ENCODE peak calls at places on chromosomes 5 and 9, in eight cellular contexts. P is heart right ventricle, T is tibial nerve, O is mesendoderm, W is SJSA1, D is fibroblast of lung, Y is MM.1S, M is PC-3. A is an unnamed sample.

GRCh38 chr5:159316519-159317383 is 13.5 kb downstream of the IL12B start:
- DNase-seq in P (no peak), T (peak), O (peak), W (peak), D (peak), Y (peak), M (peak), A (no peak)

GRCh38 chr9:108271646-108272349 is 584.0 kb downstream of the ACTL7B start:
- DNase-seq in P (no peak), T (no peak), O (peak), W (peak), D (peak), Y (peak), M (peak), A (no peak)

GRCh38 chr9:135898634-135899407 is 8.5 kb downstream of the CAMSAP1 start:
- DNase-seq in P (no peak), T (no peak), O (no peak), W (no peak), D (peak), Y (peak), M (peak), A (no peak)

GRCh38 chr9:30775236-30775635 is 1609.2 kb upstream of the ACO1 start:
- DNase-seq in P (no peak), T (no peak), O (no peak), W (no peak), D (no peak), Y (no peak), M (no peak), A (no peak)

GRCh38 chr5:171371326-171371725 is 16.3 kb upstream of the NPM1 start:
- DNase-seq in P (no peak), T (no peak), O (no peak), W (no peak), D (no peak), Y (no peak), M (no peak), A (no peak)

GRCh38 chr5:129199308-129199707 is 104.8 kb downstream of the ISOC1 start:
- DNase-seq in P (no peak), T (no peak), O (no peak), W (no peak), D (no peak), Y (no peak), M (no peak), A (no peak)

GRCh38 chr5:159095882-159096554 is 3.7 kb downstream of the EBF1 start:
- DNase-seq in P (peak), T (no peak), O (peak), W (no peak), D (no peak), Y (no peak), M (no peak), A (no peak)

GRCh38 chr5:134141346-134142050 is 27.0 kb downstream of the TCF7 start:
- DNase-seq in P (no peak), T (no peak), O (no peak), W (no peak), D (no peak), Y (no peak), M (peak), A (no peak)

GRCh38 chr5:124596595-124597388 is 149.6 kb downstream of the ZNF608 start:
- DNase-seq in P (no peak), T (no peak), O (peak), W (peak), D (peak), Y (no peak), M (peak), A (no peak)

GRCh38 chr9:77885104-77885672 is 146.4 kb downstream of the GNAQ start:
- DNase-seq in P (no peak), T (no peak), O (peak), W (no peak), D (peak), Y (no peak), M (no peak), A (no peak)

GRCh38 chr5:93378073-93378472 is 202.9 kb downstream of the NR2F1-AS1 start:
- DNase-seq in P (no peak), T (no peak), O (no peak), W (no peak), D (peak), Y (no peak), M (peak), A (no peak)

GRCh38 chr5:93421498-93421897 is 159.5 kb downstream of the NR2F1-AS1 start:
- DNase-seq in P (no peak), T (no peak), O (peak), W (no peak), D (no peak), Y (no peak), M (no peak), A (no peak)

GRCh38 chr5:1660511-1660910 is 136.8 kb upstream of the LPCAT1 start:
- DNase-seq in P (no peak), T (no peak), O (no peak), W (no peak), D (no peak), Y (no peak), M (no peak), A (no peak)

GRCh38 chr5:32850792-32851191 is 139.7 kb downstream of the NPR3 start:
- DNase-seq in P (no peak), T (no peak), O (no peak), W (no peak), D (no peak), Y (no peak), M (no peak), A (no peak)

GRCh38 chr9:34506623-34507022 is 16.2 kb downstream of the ENHO start:
- DNase-seq in P (no peak), T (no peak), O (no peak), W (no peak), D (no peak), Y (no peak), M (no peak), A (no peak)

GRCh38 chr9:105877719-105878118 is 183.4 kb downstream of the TMEM38B start:
- DNase-seq in P (no peak), T (no peak), O (no peak), W (no peak), D (no peak), Y (no peak), M (no peak), A (peak)

GRCh38 chr5:146005723-146006122 is 69.3 kb downstream of the SH3RF2 start:
- DNase-seq in P (no peak), T (no peak), O (no peak), W (no peak), D (no peak), Y (no peak), M (no peak), A (no peak)

GRCh38 chr5:134524219-134524825 is 1.1 kb upstream of the JADE2 start:
- DNase-seq in P (peak), T (peak), O (peak), W (peak), D (peak), Y (peak), M (peak), A (peak)

GRCh38 chr5:6868170-6868569 is 154.9 kb downstream of the TENT4A start:
- DNase-seq in P (no peak), T (no peak), O (no peak), W (no peak), D (no peak), Y (no peak), M (no peak), A (peak)

GRCh38 chr5:164809831-164810230 is 1304.4 kb downstream of the MAT2B start:
- DNase-seq in P (no peak), T (no peak), O (no peak), W (no peak), D (peak), Y (no peak), M (no peak), A (no peak)

GRCh38 chr5:137209232-137209810 is 289.8 kb downstream of the SPOCK1 start:
- DNase-seq in P (no peak), T (no peak), O (no peak), W (no peak), D (peak), Y (no peak), M (no peak), A (no peak)

GRCh38 chr5:52814749-52815148 is 27.0 kb downstream of the ITGA1 start:
- DNase-seq in P (no peak), T (no peak), O (no peak), W (no peak), D (no peak), Y (no peak), M (no peak), A (no peak)

GRCh38 chr5:139246394-139246793 is 47.1 kb upstream of the MATR3 start:
- DNase-seq in P (no peak), T (no peak), O (peak), W (no peak), D (peak), Y (no peak), M (peak), A (no peak)

GRCh38 chr5:177477701-177478477 is 4.5 kb upstream of the DBN1 start:
- DNase-seq in P (no peak), T (no peak), O (no peak), W (no peak), D (peak), Y (no peak), M (no peak), A (no peak)
- H3K27ac ChIP-seq in P (no peak), T (peak), O (no peak), W (no peak), D (no peak), Y (no peak), M (no peak), A (no peak)

GRCh38 chr9:96412174-96412913 is 5.8 kb downstream of the ZNF367 start:
- DNase-seq in P (no peak), T (no peak), O (no peak), W (no peak), D (no peak), Y (no peak), M (no peak), A (no peak)
- H3K27ac ChIP-seq in P (no peak), T (no peak), O (no peak), W (no peak), D (no peak), Y (no peak), M (no peak), A (no peak)

DNA sequence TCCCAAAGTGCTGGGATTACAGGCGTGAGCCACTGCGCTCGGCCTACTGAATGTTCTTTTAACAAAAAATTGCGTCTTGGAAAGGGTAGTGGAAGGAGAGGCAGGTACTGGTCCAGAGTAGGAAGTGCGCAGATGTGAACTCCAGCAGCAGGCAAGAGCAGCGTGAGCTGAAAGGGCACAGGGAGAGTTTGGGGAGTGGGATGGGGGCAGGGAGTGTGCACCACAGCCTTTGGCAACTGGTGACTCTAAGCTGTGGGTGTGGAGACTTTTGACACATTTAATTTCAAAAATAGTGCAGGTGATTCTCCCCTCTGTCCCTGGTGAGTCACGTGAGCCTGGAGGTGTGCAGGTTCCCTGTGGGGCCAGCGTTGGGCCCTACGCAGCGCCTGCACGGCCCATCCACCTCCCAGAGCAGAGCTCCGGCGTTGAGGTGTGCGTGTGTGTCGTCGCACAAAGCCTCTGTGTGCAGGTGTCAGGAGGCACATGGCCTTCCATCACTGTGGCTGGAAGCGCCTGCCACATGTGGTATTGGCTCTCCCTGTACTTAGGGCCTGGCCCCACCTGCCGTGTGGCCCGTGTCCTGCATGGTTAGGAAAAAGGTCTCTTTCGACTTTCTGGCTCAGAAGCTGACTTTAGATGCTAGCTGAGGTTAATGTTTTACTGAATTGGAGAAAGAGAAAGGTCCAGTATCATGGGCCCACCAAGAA is 11.5 kb downstream of the SQSTM1 start:
- DNase-seq in P (no peak), T (no peak), O (no peak), W (no peak), D (no peak), Y (no peak), M (no peak), A (no peak)
- H3K27ac ChIP-seq in P (no peak), T (no peak), O (no peak), W (no peak), D (no peak), Y (no peak), M (no peak), A (no peak)

GRCh38 chr5:82334856-82335255 is 56.7 kb upstream of the RPS23 start:
- DNase-seq in P (no peak), T (no peak), O (no peak), W (peak), D (peak), Y (no peak), M (no peak), A (no peak)
- H3K27ac ChIP-seq in P (peak), T (no peak), O (no peak), W (peak), D (peak), Y (no peak), M (no peak), A (no peak)

GRCh38 chr9:134332266-134332665 is 6.0 kb downstream of the RXRA start:
- DNase-seq in P (peak), T (no peak), O (no peak), W (no peak), D (no peak), Y (no peak), M (no peak), A (no peak)
- H3K27ac ChIP-seq in P (peak), T (no peak), O (no peak), W (no peak), D (no peak), Y (no peak), M (no peak), A (no peak)

DNA sequence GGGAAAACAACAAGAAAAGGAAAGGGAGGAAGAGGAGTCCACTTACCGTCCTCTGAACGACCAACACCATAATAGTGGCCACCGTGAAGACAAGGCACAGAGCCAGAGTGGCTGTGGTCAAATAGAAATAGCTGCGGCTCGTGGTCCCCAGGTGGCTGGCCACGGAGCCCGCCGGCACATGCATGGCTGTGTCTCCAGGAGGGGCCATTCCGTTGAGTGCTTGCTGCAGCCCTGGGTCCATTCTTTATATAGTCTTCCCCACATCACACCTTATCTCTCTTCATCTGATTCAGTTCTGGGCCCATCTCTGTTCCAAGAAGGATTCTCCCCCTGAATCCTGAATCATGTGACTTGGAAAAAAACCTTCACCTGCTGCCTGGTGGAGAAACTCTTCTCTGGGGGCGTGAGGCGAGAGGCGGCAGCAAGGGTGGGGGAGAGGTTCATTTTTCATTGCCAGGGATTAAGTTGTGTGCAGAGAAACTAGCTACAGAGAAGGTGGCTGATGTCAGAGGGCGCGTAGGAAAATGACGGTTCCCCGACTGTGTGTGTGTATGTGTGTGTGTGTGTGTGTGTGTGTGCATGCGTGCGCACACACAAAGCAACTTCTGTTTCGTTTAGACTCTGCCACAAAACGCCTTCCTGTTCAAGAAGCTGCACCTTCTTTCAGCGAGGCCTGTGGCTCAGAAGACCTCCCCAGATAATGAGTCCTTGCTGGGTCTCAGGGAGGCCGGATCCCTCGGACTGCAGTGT is at the start of gene TNFSF8:
- DNase-seq in P (no peak), T (no peak), O (no peak), W (no peak), D (no peak), Y (no peak), M (no peak), A (no peak)
- H3K27ac ChIP-seq in P (no peak), T (no peak), O (no peak), W (no peak), D (no peak), Y (peak), M (no peak), A (no peak)